ENCODE peak calls at places on chromosomes 6 and 20, in eight cellular contexts. V, M, P, W, G, T, U and Z are unnamed samples.
A peak's percentile ranks its signal among the peaks of the same experiment; 100 is the strongest.

GRCh38 chr6:135905604-135906300 is 54.3 kb downstream of the PDE7B start:
- DNase-seq in W (no peak), T (no peak), P (no peak), V (no peak), G (no peak), M (no peak), U (no peak), Z (no peak)

GRCh38 chr20:24980321-24981053 is 12.1 kb downstream of the APMAP start:
- DNase-seq in W (no peak), U (no peak), P (no peak), V (no peak), M (no peak), T (peak; percentile 9), G (no peak), Z (no peak)

GRCh38 chr20:62339647-62340062 is 27.5 kb downstream of the LAMA5 start:
- DNase-seq in V (no peak), P (no peak), W (no peak), T (no peak), G (no peak), U (no peak), M (no peak), Z (no peak)

GRCh38 chr20:33362898-33363297 is 38.4 kb downstream of the CDK5RAP1 start:
- DNase-seq in G (no peak), W (no peak), V (no peak), U (no peak), M (no peak), T (no peak), P (no peak), Z (no peak)

GRCh38 chr20:43749734-43750294 is 23.0 kb upstream of the GTSF1L start:
- DNase-seq in P (peak; percentile 79), U (peak; percentile 38), V (peak; percentile 84), W (peak; percentile 64), T (peak; percentile 84), G (peak; percentile 86), M (peak; percentile 29), Z (peak; percentile 79)

GRCh38 chr20:22768779-22769178 is 184.4 kb upstream of the FOXA2 start:
- DNase-seq in G (no peak), T (no peak), V (no peak), U (no peak), M (no peak), P (no peak), W (no peak), Z (no peak)

GRCh38 chr6:157157228-157157627 is 166.1 kb downstream of the TMEM242 start:
- DNase-seq in T (no peak), G (no peak), U (no peak), W (no peak), V (no peak), M (no peak), P (no peak), Z (no peak)

GRCh38 chr6:25340854-25341552 is 61.8 kb downstream of the CARMIL1 start:
- DNase-seq in U (no peak), G (no peak), P (no peak), T (peak; percentile 28), W (no peak), V (no peak), M (no peak), Z (no peak)

GRCh38 chr6:3013901-3014674 is 14.4 kb downstream of the NQO2 start:
- DNase-seq in U (no peak), G (no peak), V (no peak), W (no peak), P (no peak), M (no peak), T (no peak), Z (no peak)

GRCh38 chr20:58721951-58722371 is 29.4 kb downstream of the NPEPL1 start:
- DNase-seq in M (no peak), U (no peak), T (peak; percentile 16), W (peak; percentile 10), G (no peak), P (no peak), V (no peak), Z (peak; percentile 27)

GRCh38 chr6:168304752-168305015 is 14.9 kb downstream of the DACT2 start:
- DNase-seq in W (no peak), G (no peak), P (no peak), V (no peak), T (no peak), M (no peak), U (no peak), Z (no peak)

GRCh38 chr6:168305091-168305749 is 14.4 kb downstream of the DACT2 start:
- DNase-seq in G (no peak), T (no peak), W (no peak), M (no peak), V (no peak), P (no peak), U (no peak), Z (no peak)

GRCh38 chr6:168302534-168302933 is 17.0 kb downstream of the DACT2 start:
- DNase-seq in G (no peak), M (no peak), V (no peak), P (no peak), W (peak; percentile 4), T (peak; percentile 38), U (no peak), Z (no peak)

GRCh38 chr6:168305863-168306262 is 13.7 kb downstream of the DACT2 start:
- DNase-seq in U (no peak), V (no peak), G (no peak), T (no peak), W (no peak), P (no peak), M (no peak), Z (no peak)

DNA sequence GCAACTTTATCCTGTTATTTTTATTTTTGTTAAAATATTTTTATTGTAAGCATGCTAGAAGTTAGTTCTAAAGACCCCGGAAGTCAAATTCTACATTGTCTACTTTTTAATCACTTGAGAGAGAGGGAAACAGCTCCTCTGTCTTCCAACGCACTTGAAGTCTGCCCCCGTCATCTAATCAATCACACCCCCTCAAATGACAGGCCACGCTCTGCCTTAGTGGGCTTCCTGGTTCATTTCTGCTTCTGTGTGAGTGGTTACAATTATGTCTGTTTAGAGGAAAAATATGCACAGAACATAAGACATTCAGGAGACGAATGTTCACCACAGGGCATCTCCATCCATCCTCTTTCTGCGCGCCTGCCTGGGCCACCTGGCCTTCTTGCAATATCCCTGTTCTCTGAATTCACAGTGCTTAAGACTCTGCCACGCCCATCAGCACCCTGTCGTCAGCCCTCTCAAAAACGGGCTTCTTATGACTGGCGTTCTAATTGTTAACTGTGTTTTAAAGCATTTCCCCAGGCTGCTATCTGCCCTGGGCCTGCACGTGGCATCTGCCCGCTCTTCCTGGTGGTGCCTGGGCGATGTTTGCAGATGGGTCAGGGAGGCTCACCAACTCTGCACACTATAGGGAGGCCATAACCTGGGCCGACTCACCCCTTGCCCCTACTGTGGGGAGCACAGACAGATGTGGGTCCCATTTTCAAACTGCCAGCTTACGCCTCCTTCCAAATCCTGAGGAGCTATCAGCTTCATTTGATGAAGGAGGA is 15.4 kb downstream of the DACT2 start:
- DNase-seq in M (no peak), V (no peak), P (no peak), U (no peak), W (no peak), T (no peak), G (no peak), Z (no peak)
- H3K27ac ChIP-seq in M (no peak overlapping the region), V (no peak overlapping the region), P (no peak overlapping the region), U (no peak overlapping the region), W (no peak overlapping the region), T (no peak overlapping the region), G (no peak overlapping the region), Z (no peak overlapping the region)

DNA sequence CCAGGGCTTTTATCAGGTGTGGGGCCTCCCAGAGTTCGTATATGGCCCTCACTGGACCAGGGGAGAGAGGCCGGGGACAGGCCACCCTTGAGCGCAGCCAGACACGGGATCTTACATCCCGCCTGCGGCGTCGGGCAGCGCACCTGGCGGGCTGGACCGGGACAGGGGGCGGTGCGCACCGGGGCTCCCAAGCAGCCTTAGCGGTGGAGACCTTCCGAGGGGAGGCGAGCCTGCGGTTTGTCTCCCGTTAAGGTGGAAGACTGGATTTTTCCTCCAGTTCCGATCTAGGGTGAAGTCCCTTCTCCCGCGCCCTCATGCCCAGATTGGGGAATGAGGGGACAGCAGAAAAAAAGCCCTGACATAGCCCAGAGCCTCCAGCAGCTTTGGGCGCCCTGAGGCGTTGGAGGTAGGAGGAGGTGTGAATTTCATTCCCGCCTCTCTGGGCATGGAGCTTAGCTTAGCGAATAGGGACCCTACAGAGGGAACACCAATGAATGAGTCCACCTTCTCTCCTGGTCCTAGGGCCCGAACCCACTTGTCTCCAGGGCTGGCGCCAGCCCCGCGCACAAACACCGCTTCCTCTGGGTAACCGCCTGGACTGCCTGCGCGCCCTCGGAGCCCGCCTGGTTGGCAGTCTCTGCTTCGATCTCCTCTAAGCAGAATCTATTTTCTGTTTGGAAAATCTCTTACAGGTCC is 6.7 kb upstream of the LAMP5 start:
- DNase-seq in G (no peak), V (no peak), P (no peak), M (no peak), W (no peak), T (no peak), U (no peak), Z (no peak)
- H3K27me3 ChIP-seq in G (peaks cover 17% of the 10 kb centered on the region), V (peaks cover 18% of the 10 kb centered on the region), P (no peaks in the 10 kb centered on the region), M (peaks cover 11% of the 10 kb centered on the region), W (peaks cover 39% of the 10 kb centered on the region), T (peaks cover 55% of the 10 kb centered on the region), U (peaks cover 59% of the 10 kb centered on the region), Z (peaks cover 15% of the 10 kb centered on the region)

GRCh38 chr6:100801036-100801435 is 80.1 kb downstream of the ASCC3 start:
- DNase-seq in T (no peak), M (no peak), W (no peak), V (no peak), G (no peak), U (no peak), P (no peak), Z (no peak)

DNA sequence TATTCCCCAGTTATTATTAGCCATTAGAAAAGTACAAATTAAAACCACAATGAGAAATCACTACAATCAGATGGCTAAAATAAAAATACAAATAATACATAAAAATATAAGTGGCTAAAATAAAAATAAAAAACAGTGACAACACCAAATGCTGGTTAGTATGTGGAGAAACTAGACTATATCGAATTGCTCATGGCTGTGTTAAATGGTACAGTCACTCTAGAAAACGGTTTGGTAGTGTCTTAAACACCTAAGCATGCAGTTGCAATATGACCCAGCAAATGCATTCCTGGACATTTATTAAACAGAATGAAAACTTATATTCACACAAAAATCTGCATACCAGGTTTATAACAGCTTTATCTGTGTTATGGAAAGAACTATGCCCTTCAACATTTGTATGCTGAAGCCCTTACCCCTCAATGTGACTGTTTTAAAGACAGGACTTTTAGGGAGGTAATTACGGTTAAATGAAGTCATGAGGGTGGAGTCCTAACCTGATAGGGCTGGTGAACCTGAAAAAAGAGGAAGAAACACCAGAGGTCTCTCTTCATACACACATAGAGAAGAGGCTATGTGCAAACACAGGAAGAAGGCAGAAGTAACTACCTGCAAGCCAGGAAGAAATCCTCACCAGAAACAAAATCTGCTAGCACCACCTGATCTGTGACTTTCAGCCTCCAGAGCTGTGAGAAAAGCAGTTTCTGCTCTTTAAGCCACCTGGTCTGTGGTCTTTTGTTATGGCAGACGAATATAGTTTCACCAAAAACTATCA is 84.9 kb downstream of the ASCC3 start:
- DNase-seq in W (no peak), G (no peak), U (no peak), V (no peak), P (no peak), T (no peak), M (no peak), Z (no peak)
- TF ChIP-seq CTCF in W (no peak), G (peak; percentile 5), U (no peak), V (no peak), P (no peak), T (no peak), M (no peak), Z (no peak)

DNA sequence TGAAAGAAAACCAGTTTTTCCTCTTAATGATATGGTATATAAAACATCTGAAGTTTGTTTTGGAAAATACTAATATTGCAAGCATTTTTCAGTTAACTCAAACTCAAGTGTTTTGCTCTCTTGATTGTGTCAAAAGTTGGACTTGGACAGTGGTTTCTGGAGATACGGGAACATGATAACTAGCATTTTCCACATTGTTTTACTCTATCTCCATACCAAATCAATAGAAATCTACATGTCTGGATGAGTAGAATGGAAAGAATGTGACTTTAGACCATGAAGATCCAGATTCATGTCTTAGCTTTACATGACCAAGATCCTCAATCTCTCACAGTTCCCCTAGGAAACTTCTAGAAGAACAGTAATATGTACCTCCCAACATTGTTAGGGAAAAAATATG is 22.2 kb upstream of the FBXO30 start:
- DNase-seq in M (no peak), T (no peak), G (no peak), U (no peak), W (no peak), V (no peak), P (no peak), Z (no peak)
- H3K27ac ChIP-seq in M (no peak overlapping the region), T (no peak overlapping the region), G (no peak overlapping the region), U (no peak overlapping the region), W (no peak overlapping the region), V (no peak overlapping the region), P (no peak overlapping the region), Z (no peak overlapping the region)